ENCODE peak calls at places on chromosome 1, in seven cellular contexts. V, H, Y, Z, L, F and J are unnamed samples.

GRCh38 chr1:38119000-38119399 is 72.4 kb upstream of the POU3F1 start:
- DNase-seq in V (no peak), H (no peak), Y (no peak), Z (no peak), L (no peak), F (no peak), J (no peak)

GRCh38 chr1:55993608-55994251 is 585.6 kb downstream of the PLPP3 start:
- DNase-seq in V (no peak), H (no peak), Y (no peak), Z (no peak), L (no peak), F (no peak), J (no peak)

GRCh38 chr1:22709891-22710687 is 550 bp upstream of the EPHB2 start:
- DNase-seq in V (peak; percentile 64), H (no peak), Y (peak; percentile 80), Z (peak; percentile 50), L (peak; percentile 67), F (peak; percentile 19), J (peak; percentile 77)

GRCh38 chr1:16076003-16076870 is 2.8 kb upstream of the FAM131C start:
- DNase-seq in V (peak; percentile 98), H (no peak), Y (no peak), Z (no peak), L (no peak), F (peak; percentile 84), J (no peak)

GRCh38 chr1:209335090-209335692 is 248.3 kb upstream of the CAMK1G start:
- DNase-seq in V (peak; percentile 20), H (peak; percentile 3), Y (no peak), Z (peak; percentile 4), L (no peak), F (no peak), J (no peak)

GRCh38 chr1:165828581-165829329 is 1.3 kb downstream of the UCK2 start:
- DNase-seq in V (peak; percentile 90), H (peak; percentile 82), Y (peak; percentile 52), Z (peak; percentile 68), L (peak; percentile 52), F (peak; percentile 81), J (peak; percentile 62)

GRCh38 chr1:12244078-12244477 is 14.2 kb downstream of the VPS13D start:
- DNase-seq in V (no peak), H (no peak), Y (no peak), Z (no peak), L (no peak), F (no peak), J (no peak)

GRCh38 chr1:92362970-92363369 is 64.1 kb downstream of the RPAP2 start:
- DNase-seq in V (no peak), H (no peak), Y (no peak), Z (no peak), L (no peak), F (no peak), J (no peak)

GRCh38 chr1:225945564-225945963 is 4.5 kb upstream of the LEFTY2 start:
- DNase-seq in V (no peak), H (no peak), Y (no peak), Z (no peak), L (no peak), F (no peak), J (no peak)

GRCh38 chr1:41350055-41350378 is 11.2 kb upstream of the FOXO6 start:
- DNase-seq in V (no peak), H (no peak), Y (no peak), Z (no peak), L (no peak), F (no peak), J (no peak)

GRCh38 chr1:164914208-164914607 is 355.2 kb downstream of the PBX1 start:
- DNase-seq in V (peak; percentile 57), H (no peak), Y (no peak), Z (no peak), L (no peak), F (peak; percentile 2), J (no peak)

GRCh38 chr1:170200161-170200560 is 54.4 kb downstream of the NTMT2 start:
- DNase-seq in V (no peak), H (no peak), Y (no peak), Z (no peak), L (no peak), F (no peak), J (no peak)

GRCh38 chr1:168088511-168089325 is 48.0 kb downstream of the GPR161 start:
- DNase-seq in V (peak; percentile 22), H (no peak), Y (no peak), Z (no peak), L (no peak), F (no peak), J (no peak)

GRCh38 chr1:905071-905749 is 18.5 kb upstream of the SAMD11 start:
- DNase-seq in V (no peak), H (no peak), Y (peak; percentile 37), Z (no peak), L (peak; percentile 63), F (no peak), J (peak; percentile 74)

GRCh38 chr1:51044199-51044598 is 57.8 kb upstream of the C1orf185 start:
- DNase-seq in V (no peak), H (no peak), Y (no peak), Z (no peak), L (no peak), F (no peak), J (no peak)

GRCh38 chr1:32337855-32338636 is 2.0 kb upstream of the MARCKSL1 start:
- DNase-seq in V (peak; percentile 31), H (peak; percentile 76), Y (no peak), Z (no peak), L (peak; percentile 70), F (peak; percentile 85), J (no peak)

GRCh38 chr1:2585318-2586092 is 1.1 kb upstream of the PRXL2B start:
- DNase-seq in V (peak; percentile 24), H (peak; percentile 63), Y (peak; percentile 79), Z (peak; percentile 56), L (peak; percentile 84), F (peak; percentile 32), J (peak; percentile 88)

GRCh38 chr1:184163674-184164470 is 112.3 kb downstream of the TSEN15 start:
- DNase-seq in V (peak; percentile 89), H (no peak), Y (no peak), Z (no peak), L (no peak), F (peak; percentile 64), J (no peak)

GRCh38 chr1:183983371-183984105 is 54.0 kb downstream of the COLGALT2 start:
- DNase-seq in V (peak; percentile 19), H (no peak), Y (no peak), Z (no peak), L (no peak), F (no peak), J (no peak)

GRCh38 chr1:39378377-39378776 is 113.1 kb upstream of the BMP8A start:
- DNase-seq in V (no peak), H (peak; percentile 89), Y (no peak), Z (no peak), L (no peak), F (peak; percentile 95), J (no peak)

GRCh38 chr1:196538473-196538872 is 69.8 kb downstream of the KCNT2 start:
- DNase-seq in V (no peak), H (no peak), Y (no peak), Z (no peak), L (peak; percentile 49), F (no peak), J (no peak)
- H3K9me3 ChIP-seq in V (no peaks in the 10 kb centered on the region), H (peaks cover 36% of the 10 kb centered on the region), Y (no peaks in the 10 kb centered on the region), Z (no peaks in the 10 kb centered on the region), L (no peaks in the 10 kb centered on the region), F (peaks cover 4% of the 10 kb centered on the region), J (no peaks in the 10 kb centered on the region)

GRCh38 chr1:64041366-64042131 is 161.9 kb upstream of the UBE2U start:
- DNase-seq in V (no peak), H (no peak), Y (no peak), Z (no peak), L (no peak), F (no peak), J (no peak)
- H3K4me1 ChIP-seq in V (peaks cover 22% of the 10 kb centered on the region), H (peaks cover 10% of the 10 kb centered on the region), Y (peaks cover 4% of the 10 kb centered on the region), Z (no peaks in the 10 kb centered on the region), L (peaks cover 25% of the 10 kb centered on the region), F (peaks cover 58% of the 10 kb centered on the region), J (peaks cover 10% of the 10 kb centered on the region)

GRCh38 chr1:109113787-109114568 is at the start of gene ELAPOR1:
- DNase-seq in V (peak; percentile 19), H (no peak), Y (peak; percentile 37), Z (peak; percentile 75), L (peak; percentile 79), F (peak; percentile 66), J (peak; percentile 79)

GRCh38 chr1:109111386-109112055 is 2.4 kb upstream of the ELAPOR1 start:
- DNase-seq in V (no peak), H (no peak), Y (no peak), Z (no peak), L (no peak), F (no peak), J (no peak)

GRCh38 chr1:109112652-109113285 is 1.1 kb upstream of the ELAPOR1 start:
- DNase-seq in V (peak; percentile 85), H (peak; percentile 85), Y (peak; percentile 89), Z (peak; percentile 86), L (peak; percentile 96), F (peak; percentile 77), J (peak; percentile 97)

GRCh38 chr1:109109906-109110305 is 4.0 kb upstream of the ELAPOR1 start:
- DNase-seq in V (no peak), H (no peak), Y (no peak), Z (no peak), L (no peak), F (no peak), J (no peak)

DNA sequence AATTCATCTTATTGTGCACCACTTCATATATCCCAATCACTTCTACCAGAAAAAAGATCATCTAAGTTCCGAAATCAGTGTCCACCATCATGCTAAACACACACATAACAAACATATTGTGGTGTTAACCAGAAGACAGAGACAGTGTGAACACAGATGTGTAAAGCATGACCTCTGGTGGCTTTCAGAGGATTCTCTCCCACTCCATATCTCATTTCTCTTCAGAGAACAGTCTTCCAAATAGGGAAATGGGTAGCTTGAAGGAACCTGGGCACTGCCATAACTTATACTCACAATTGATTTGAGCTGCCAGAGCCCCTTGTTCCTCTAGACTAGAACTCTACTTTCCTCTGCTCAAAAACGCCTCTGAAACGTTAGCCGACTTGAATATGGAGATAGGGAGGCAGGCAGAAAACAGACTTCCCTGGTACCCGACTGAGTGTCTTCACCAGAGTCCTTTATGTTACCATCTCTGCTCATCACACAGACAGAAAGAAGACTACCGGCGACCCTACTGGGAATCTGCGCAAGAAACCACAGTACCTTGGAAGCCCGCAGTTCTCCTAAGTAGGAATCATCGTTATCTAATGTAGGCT is 1.8 kb upstream of the ELAPOR1 start:
- DNase-seq in V (peak; percentile 41), H (peak; percentile 51), Y (no peak), Z (no peak), L (no peak), F (peak; percentile 28), J (no peak)
- H3K4me3 ChIP-seq in V (no peak overlapping the region), H (no peak overlapping the region), Y (no peak overlapping the region), Z (no peak overlapping the region), L (peak overlapping the region; percentile 44), F (peak overlapping the region; percentile 14), J (no peak overlapping the region)

GRCh38 chr1:5480906-5481305 is 511.3 kb downstream of the NPHP4 start:
- DNase-seq in V (no peak), H (no peak), Y (no peak), Z (no peak), L (no peak), F (no peak), J (no peak)

GRCh38 chr1:5479876-5480275 is 512.3 kb downstream of the NPHP4 start:
- DNase-seq in V (no peak), H (no peak), Y (no peak), Z (no peak), L (no peak), F (no peak), J (no peak)

GRCh38 chr1:5481889-5482288 is 510.3 kb downstream of the NPHP4 start:
- DNase-seq in V (no peak), H (no peak), Y (no peak), Z (no peak), L (no peak), F (no peak), J (no peak)

GRCh38 chr1:5478961-5479360 is 513.3 kb downstream of the NPHP4 start:
- DNase-seq in V (no peak), H (no peak), Y (no peak), Z (no peak), L (no peak), F (no peak), J (no peak)

GRCh38 chr1:5480306-5480705 is 511.9 kb downstream of the NPHP4 start:
- DNase-seq in V (no peak), H (no peak), Y (no peak), Z (no peak), L (no peak), F (no peak), J (no peak)
- H3K9me3 ChIP-seq in V (peaks cover 56% of the 10 kb centered on the region), H (no peaks in the 10 kb centered on the region), Y (no peaks in the 10 kb centered on the region), Z (no peaks in the 10 kb centered on the region), L (no peaks in the 10 kb centered on the region), F (peaks cover 25% of the 10 kb centered on the region), J (no peaks in the 10 kb centered on the region)